ENCODE peak calls at places on chromosomes 5 and 9, in five cellular contexts. M, N, E, B and H are unnamed samples.

GRCh38 chr9:99823392-99824377 is 2.0 kb downstream of the NR4A3 start:
- DNase-seq in N (peak), E (peak), M (peak), B (peak), H (peak)

GRCh38 chr5:142830241-142831018 is 60.3 kb downstream of the ARHGAP26 start:
- DNase-seq in N (peak), B (no peak), E (peak), M (no peak), H (peak)

GRCh38 chr5:18487928-18488480 is 853.7 kb downstream of the TAF11L14 start:
- DNase-seq in N (peak), E (no peak), B (no peak), M (no peak), H (no peak)

GRCh38 chr9:100229561-100229960 is 123.2 kb downstream of the TEX10 start:
- DNase-seq in E (no peak), M (no peak), N (no peak), B (no peak), H (no peak)

GRCh38 chr5:82308416-82308815 is 30.3 kb upstream of the RPS23 start:
- DNase-seq in B (no peak), E (no peak), N (no peak), M (no peak), H (no peak)

GRCh38 chr5:149694007-149694406 is 36.1 kb upstream of the PPARGC1B start:
- DNase-seq in M (no peak), E (no peak), B (no peak), N (no peak), H (peak)

GRCh38 chr5:159971931-159972461 is 36.9 kb upstream of the TTC1 start:
- DNase-seq in M (peak), E (no peak), N (no peak), B (no peak), H (peak)

GRCh38 chr5:439636-440035 is 3.3 kb upstream of the EXOC3 start:
- DNase-seq in B (no peak), M (no peak), N (no peak), E (no peak), H (no peak)

GRCh38 chr5:148364343-148364742 is 19.4 kb upstream of the FBXO38 start:
- DNase-seq in B (no peak), E (no peak), N (no peak), M (no peak), H (no peak)

GRCh38 chr5:123874600-123875201 is 362.7 kb downstream of the CSNK1G3 start:
- DNase-seq in M (peak), E (no peak), N (peak), B (no peak), H (peak)

GRCh38 chr5:139406960-139407359 is 3.1 kb upstream of the SPATA24 start:
- DNase-seq in M (no peak), B (no peak), E (no peak), N (no peak), H (no peak)

GRCh38 chr5:65482727-65483473 is 1.2 kb upstream of the ADAMTS6 start:
- DNase-seq in B (no peak), E (peak), M (peak), N (peak), H (peak)

GRCh38 chr5:134374234-134374633 is 2.9 kb downstream of the UBE2B start:
- DNase-seq in M (no peak), E (peak), N (no peak), B (no peak), H (no peak)

GRCh38 chr5:122559676-122560075 is 215.2 kb upstream of the SNX2 start:
- DNase-seq in B (no peak), M (no peak), E (no peak), N (no peak), H (peak)

GRCh38 chr5:3284506-3284905 is 311.1 kb upstream of the IRX1 start:
- DNase-seq in E (no peak), B (no peak), M (no peak), N (no peak), H (no peak)

GRCh38 chr9:96875460-96876142 is 21.3 kb upstream of the ZNF782 start:
- DNase-seq in N (peak), B (peak), M (peak), E (peak), H (peak)

GRCh38 chr5:50881407-50881806 is 215.0 kb downstream of the PARP8 start:
- DNase-seq in M (no peak), E (no peak), B (no peak), N (no peak), H (no peak)

GRCh38 chr5:40447438-40447837 is 232.3 kb upstream of the PTGER4 start:
- DNase-seq in N (peak), B (no peak), E (peak), M (no peak), H (peak)

GRCh38 chr9:36045610-36046009 is 8.9 kb downstream of the RECK start:
- DNase-seq in E (no peak), B (no peak), N (no peak), M (no peak), H (no peak)

GRCh38 chr9:128587453-128587852 is 35.1 kb downstream of the SPTAN1 start:
- DNase-seq in E (no peak), B (no peak), M (no peak), N (no peak), H (no peak)

GRCh38 chr5:92886751-92887150 is 694.3 kb downstream of the NR2F1-AS1 start:
- DNase-seq in N (no peak), E (no peak), B (no peak), M (no peak), H (no peak)

GRCh38 chr5:97100486-97100885 is 41.9 kb downstream of the LIX1 start:
- DNase-seq in N (no peak), B (no peak), M (no peak), E (no peak), H (peak)

GRCh38 chr5:932151-932627 is 39.5 kb downstream of the TRIP13 start:
- DNase-seq in B (no peak), M (no peak), E (no peak), N (no peak), H (no peak)

GRCh38 chr5:92050970-92051369 is 667.9 kb upstream of the ARRDC3 start:
- DNase-seq in N (no peak), B (no peak), E (no peak), M (no peak), H (no peak)

GRCh38 chr9:23826120-23826629 is at the start of gene ELAVL2:
- DNase-seq in E (peak), M (peak), B (peak), N (peak), H (peak)

GRCh38 chr5:123421773-123422172 is 1.4 kb downstream of the CEP120 start:
- DNase-seq in N (peak), E (no peak), B (no peak), M (no peak), H (no peak)

GRCh38 chr9:137314561-137315560 is 12.8 kb upstream of the NRARP start:
- DNase-seq in E (no peak), N (no peak), M (peak), B (peak), H (no peak)

GRCh38 chr5:160467555-160468418 is 46.1 kb downstream of the PTTG1 start:
- DNase-seq in E (peak), N (peak), B (peak), M (peak), H (peak)

GRCh38 chr9:132141364-132141947 is 20.4 kb upstream of the NTNG2 start:
- DNase-seq in B (no peak), M (peak), E (no peak), N (peak), H (no peak)
- H3K4me3 ChIP-seq in B (peak), M (peak), E (peak), N (no peak), H (peak)

GRCh38 chr5:103648086-103648485 is 85.5 kb upstream of the NUDT12 start:
- DNase-seq in E (peak), N (no peak), M (no peak), B (no peak), H (no peak)
- TF ChIP-seq CTCF in E (peak), N (no peak), M (peak), B (peak), H (peak)

DNA sequence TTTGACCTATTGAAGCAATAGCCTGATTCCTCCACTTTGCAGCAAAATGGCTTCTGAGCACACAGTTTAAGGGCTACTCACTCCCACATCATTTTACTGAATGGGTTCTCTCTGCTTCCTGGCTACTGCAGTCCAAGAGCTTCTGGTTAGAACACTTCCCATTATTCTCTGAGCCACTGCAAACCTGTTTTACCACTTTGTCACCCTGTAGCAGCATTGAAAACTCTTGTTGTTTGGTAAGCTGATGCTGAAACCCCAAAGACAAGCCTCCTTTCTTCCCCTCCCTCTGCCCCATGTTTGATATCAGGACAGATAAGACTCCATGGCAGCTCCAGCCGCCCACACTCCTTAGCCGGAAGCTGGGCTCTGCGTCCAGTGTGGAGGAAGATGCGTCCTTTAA is 84.4 kb upstream of the RARS1 start:
- DNase-seq in B (no peak), N (no peak), E (peak), M (no peak), H (no peak)
- H3K4me3 ChIP-seq in B (no peak), N (no peak), E (no peak), M (no peak), H (no peak)

GRCh38 chr5:72013741-72014703 is 93.3 kb upstream of the MAP1B start:
- DNase-seq in B (no peak), M (peak), N (peak), E (no peak), H (peak)

GRCh38 chr5:72021651-72022357 is 85.5 kb upstream of the MAP1B start:
- DNase-seq in B (no peak), N (no peak), M (no peak), E (no peak), H (no peak)

GRCh38 chr5:72015103-72015548 is 92.1 kb upstream of the MAP1B start:
- DNase-seq in E (peak), N (peak), M (no peak), B (peak), H (peak)

GRCh38 chr5:72018158-72018803 is 89.0 kb upstream of the MAP1B start:
- DNase-seq in N (peak), M (peak), E (peak), B (peak), H (peak)
- TF ChIP-seq CTCF in N (peak), M (peak), E (peak), B (peak), H (peak)

GRCh38 chr5:77772729-77773128 is 3.4 kb downstream of the TBCA start:
- DNase-seq in E (no peak), M (no peak), B (no peak), N (no peak), H (no peak)

GRCh38 chr5:77774981-77775772 is 962 bp downstream of the TBCA start:
- DNase-seq in M (no peak), E (peak), B (no peak), N (no peak), H (no peak)

GRCh38 chr5:77775773-77776605 is at the start of gene TBCA:
- DNase-seq in E (peak), B (peak), N (peak), M (peak), H (peak)

GRCh38 chr5:77771452-77771851 is 4.7 kb downstream of the TBCA start:
- DNase-seq in E (no peak), B (no peak), N (no peak), M (no peak), H (no peak)

GRCh38 chr5:77773734-77774280 is 2.3 kb downstream of the TBCA start:
- DNase-seq in M (peak), E (no peak), B (no peak), N (no peak), H (no peak)
- H3K4me3 ChIP-seq in M (peak), E (peak), B (no peak), N (no peak), H (no peak)